ENCODE peak calls at places on chromosome 2, in four cellular contexts. K, I, Z and O are unnamed samples.

GRCh38 chr2:85861180-85861579 is 27.6 kb downstream of the ST3GAL5 start:
- DNase-seq in K (no peak), I (no peak), Z (no peak), O (no peak)

GRCh38 chr2:11073251-11073650 is 82.0 kb upstream of the SLC66A3 start:
- DNase-seq in K (peak), I (peak), Z (no peak), O (no peak)

GRCh38 chr2:62461707-62462106 is 44.3 kb downstream of the TMEM17 start:
- DNase-seq in K (peak), I (peak), Z (no peak), O (no peak)

GRCh38 chr2:174776223-174776622 is 12.0 kb upstream of the CHRNA1 start:
- DNase-seq in K (no peak), I (no peak), Z (no peak), O (no peak)

GRCh38 chr2:55862673-55863390 is 60.8 kb downstream of the EFEMP1 start:
- DNase-seq in K (peak), I (peak), Z (peak), O (no peak)

GRCh38 chr2:143399679-143400078 is 270.5 kb downstream of the ARHGAP15 start:
- DNase-seq in K (no peak), I (no peak), Z (no peak), O (no peak)

GRCh38 chr2:30236591-30237245 is 5.4 kb downstream of the LBH start:
- DNase-seq in K (peak), I (no peak), Z (no peak), O (no peak)

GRCh38 chr2:85756195-85756594 is 2.4 kb downstream of the ATOH8 start:
- DNase-seq in K (no peak), I (no peak), Z (no peak), O (no peak)

GRCh38 chr2:235500761-235501662 is 7.2 kb downstream of the AGAP1 start:
- DNase-seq in K (no peak), I (peak), Z (no peak), O (no peak)

GRCh38 chr2:239149501-239149900 is 251.3 kb downstream of the HDAC4 start:
- DNase-seq in K (peak), I (no peak), Z (peak), O (peak)

GRCh38 chr2:208466133-208466919 is 59.7 kb downstream of the PTH2R start:
- DNase-seq in K (peak), I (peak), Z (no peak), O (no peak)

GRCh38 chr2:234335676-234336228 is 161.1 kb downstream of the ARL4C start:
- DNase-seq in K (peak), I (peak), Z (peak), O (no peak)

GRCh38 chr2:134369220-134369902 is 115.5 kb downstream of the MGAT5 start:
- DNase-seq in K (no peak), I (no peak), Z (no peak), O (no peak)

GRCh38 chr2:231680992-231681852 is 27.1 kb upstream of the PTMA start:
- DNase-seq in K (peak), I (peak), Z (peak), O (peak)

DNA sequence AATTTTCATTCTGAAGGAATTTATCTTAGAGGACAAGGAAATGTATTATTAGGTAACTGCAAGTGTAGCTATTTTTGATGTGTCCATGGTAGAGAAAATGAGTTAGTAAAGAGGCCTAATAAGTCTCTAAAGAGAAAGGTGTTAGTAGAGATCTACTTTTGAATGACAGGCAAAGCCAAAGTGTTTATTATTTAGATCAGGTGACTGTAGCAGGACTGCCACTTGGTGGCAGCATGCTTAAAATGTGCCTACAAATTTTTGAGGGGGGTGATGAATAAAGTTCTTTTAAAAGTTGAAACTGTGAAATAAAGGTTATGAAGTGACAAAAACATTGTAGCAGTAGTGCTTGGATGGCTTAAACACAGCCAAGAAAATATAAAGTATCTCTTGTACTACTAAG is 421.5 kb upstream of the MEIS1 start:
- DNase-seq in K (no peak), I (no peak), Z (no peak), O (no peak)
- TF ChIP-seq CTCF in K (no peak), I (no peak), Z (no peak), O (peak)

GRCh38 chr2:196798980-196799379 is 503 bp downstream of the GTF3C3 start:
- DNase-seq in K (no peak), I (peak), Z (no peak), O (no peak)

GRCh38 chr2:196804381-196804780 is 4.8 kb downstream of the C2orf66 start:
- DNase-seq in K (no peak), I (no peak), Z (no peak), O (no peak)

GRCh38 chr2:196801578-196801977 is 2.1 kb upstream of the GTF3C3 start:
- DNase-seq in K (no peak), I (no peak), Z (no peak), O (no peak)

DNA sequence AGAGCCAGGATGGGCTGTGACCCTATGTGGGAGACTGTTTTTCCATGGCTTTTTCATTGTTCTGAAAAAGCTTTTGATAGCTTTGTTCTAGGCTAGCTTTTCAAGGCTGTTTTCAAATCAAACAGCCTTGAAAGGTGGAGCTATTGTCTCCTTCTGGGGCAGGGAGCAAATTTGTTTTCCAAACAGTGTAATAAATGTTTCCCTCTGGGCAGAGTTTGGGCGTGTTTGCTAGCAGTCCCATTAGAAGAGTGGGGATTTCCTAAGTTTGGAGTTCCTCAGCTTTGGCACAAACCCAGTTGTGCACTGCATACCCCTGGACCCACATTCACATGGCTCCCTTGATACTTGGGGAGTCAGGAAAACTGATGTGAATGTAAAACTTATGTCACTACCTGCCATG is 2.5 kb upstream of the GTF3C3 start:
- DNase-seq in K (no peak), I (peak), Z (no peak), O (no peak)
- TF ChIP-seq CTCF in K (no peak), I (no peak), Z (no peak), O (no peak)

DNA sequence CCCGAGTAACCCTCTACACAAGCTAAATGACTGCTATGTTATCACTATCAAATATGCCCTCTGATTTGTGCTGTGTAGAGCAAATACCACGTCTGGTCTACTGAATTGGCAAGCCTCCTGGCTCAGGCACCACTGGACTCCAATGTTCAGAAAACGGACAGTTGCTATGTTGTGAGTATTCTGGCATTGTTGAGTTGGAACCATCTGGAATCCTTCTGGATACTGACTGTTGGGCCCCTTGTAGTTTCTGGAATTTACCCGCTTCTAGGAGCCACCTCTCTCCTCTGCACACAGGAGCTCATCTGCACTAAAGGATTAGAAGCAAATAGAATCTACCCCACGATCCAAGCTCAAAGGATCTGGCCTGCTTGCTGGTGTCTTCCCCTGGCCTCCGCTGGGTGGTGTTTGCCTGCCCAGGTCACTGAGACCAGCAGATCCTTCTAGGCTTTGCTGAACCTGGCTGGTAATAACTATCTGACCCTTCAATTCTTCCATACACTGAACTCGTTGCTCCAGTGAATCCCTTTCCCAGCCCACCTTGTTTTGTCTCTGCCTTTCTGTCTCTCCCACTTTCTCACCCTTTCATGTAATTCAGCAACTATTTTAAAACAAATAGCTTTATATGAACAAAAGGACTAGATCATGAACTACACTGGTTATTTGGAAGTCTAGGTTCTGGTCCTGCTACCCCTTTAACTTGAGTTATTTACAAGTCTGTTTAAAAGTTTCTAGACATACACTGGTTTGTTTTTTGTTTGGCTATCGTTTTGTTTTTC is 2.1 kb upstream of the HAAO start:
- DNase-seq in K (no peak), I (peak), Z (no peak), O (no peak)
- TF ChIP-seq CTCF in K (no peak), I (peak), Z (no peak), O (peak)

DNA sequence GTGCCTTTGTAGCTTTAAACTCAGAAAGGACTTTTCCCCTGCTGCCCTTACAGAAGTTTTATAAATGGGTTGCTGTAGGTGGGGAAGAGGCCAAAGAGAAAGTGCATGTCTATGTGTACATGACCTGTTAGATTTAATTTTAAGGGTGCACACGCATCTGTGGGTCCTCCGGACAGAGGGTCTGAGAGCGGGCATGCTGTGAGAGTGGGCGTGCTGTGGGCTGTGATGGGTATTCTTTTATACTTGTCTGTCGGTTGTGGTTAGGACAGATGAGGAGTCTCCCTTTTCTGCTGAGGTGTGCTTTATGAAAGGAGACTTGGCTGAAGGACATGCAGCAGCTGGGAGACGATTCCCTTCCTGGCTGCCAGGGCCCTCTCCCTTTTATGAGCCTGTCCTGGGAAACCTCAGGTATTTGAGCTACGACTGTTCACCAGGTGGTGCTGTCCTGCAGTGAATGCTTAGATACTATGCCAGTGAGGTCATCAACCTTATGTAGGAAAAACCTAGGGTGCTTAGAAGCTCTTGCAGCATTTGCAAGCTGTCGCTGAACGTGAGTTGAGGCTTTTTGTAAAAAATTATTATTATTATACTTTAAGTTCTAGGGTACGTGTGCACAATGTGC is 67.5 kb downstream of the TANC1 start:
- DNase-seq in K (no peak), I (peak), Z (peak), O (no peak)
- TF ChIP-seq CTCF in K (no peak), I (peak), Z (no peak), O (no peak)

GRCh38 chr2:23782647-23783046 is 144.3 kb downstream of the ATAD2B start:
- DNase-seq in K (no peak), I (no peak), Z (no peak), O (no peak)

GRCh38 chr2:23789012-23789411 is 137.9 kb downstream of the ATAD2B start:
- DNase-seq in K (no peak), I (no peak), Z (no peak), O (no peak)

GRCh38 chr2:23784971-23785370 is 142.0 kb downstream of the ATAD2B start:
- DNase-seq in K (no peak), I (no peak), Z (no peak), O (no peak)

GRCh38 chr2:23791030-23791429 is 135.9 kb downstream of the ATAD2B start:
- DNase-seq in K (no peak), I (peak), Z (no peak), O (no peak)

GRCh38 chr2:23788100-23788499 is 138.8 kb downstream of the ATAD2B start:
- DNase-seq in K (no peak), I (no peak), Z (no peak), O (no peak)
- TF ChIP-seq CTCF in K (no peak), I (no peak), Z (no peak), O (no peak)

DNA sequence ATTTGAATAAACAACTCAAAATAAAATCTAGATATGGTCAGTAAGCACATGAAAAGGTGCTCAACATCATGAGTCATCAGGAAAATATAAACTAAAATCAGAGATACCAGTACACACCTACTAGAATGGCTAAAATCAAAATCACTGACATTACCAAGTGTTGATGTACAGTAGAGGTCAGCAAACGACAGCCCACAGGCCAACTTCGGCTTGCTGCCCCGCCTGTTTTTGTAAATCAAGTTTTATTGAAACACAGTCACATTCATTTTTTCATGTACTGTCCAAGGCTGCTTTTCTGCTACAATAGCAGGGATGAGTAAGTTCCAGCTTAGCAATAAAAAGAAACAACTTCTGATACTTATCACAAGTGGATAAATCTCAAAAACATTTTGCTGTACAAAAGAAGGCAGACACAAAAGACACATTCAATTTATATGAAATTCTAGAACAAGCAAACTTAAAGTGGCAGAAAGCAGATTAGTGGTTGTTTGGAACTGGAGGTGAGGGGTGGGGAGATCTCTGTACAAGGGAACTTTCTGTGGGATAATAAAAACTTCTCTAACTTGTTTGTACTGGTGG is 32.1 kb downstream of the TRAK2 start:
- DNase-seq in K (no peak), I (no peak), Z (no peak), O (no peak)
- TF ChIP-seq CTCF in K (no peak), I (no peak), Z (no peak), O (no peak)